ENCODE peak calls at places on chromosome 1, in five cellular contexts. X is fibroblast of pulmonary artery, R is pancreas, L is GM13976, H is skeletal muscle cell. B is an unnamed sample.

GRCh38 chr1:231236131-231236571 is 4.9 kb upstream of the GNPAT start:
- DNase-seq in X (no peak), H (peak; percentile 16), L (no peak), R (no peak), B (no peak)

GRCh38 chr1:46735708-46736324 is 16.9 kb upstream of the EFCAB14 start:
- DNase-seq in R (no peak), L (peak; percentile 37), X (peak; percentile 82), H (no peak), B (peak; percentile 87)

GRCh38 chr1:117114816-117115215 is 6.7 kb downstream of the TRIM45 start:
- DNase-seq in H (no peak), X (no peak), L (no peak), R (no peak), B (no peak)

GRCh38 chr1:226223157-226223785 is at the start of gene MIXL1:
- DNase-seq in R (no peak), H (no peak), X (no peak), L (peak; percentile 47), B (peak; percentile 34)

GRCh38 chr1:154760469-154760933 is 109.6 kb downstream of the KCNN3 start:
- DNase-seq in R (peak; percentile 91), H (no peak), X (peak; percentile 10), L (peak; percentile 91), B (peak; percentile 54)

GRCh38 chr1:196180847-196181593 is 427.2 kb downstream of the KCNT2 start:
- DNase-seq in R (no peak), L (no peak), X (peak; percentile 97), H (peak; percentile 96), B (peak; percentile 68)

GRCh38 chr1:200240655-200241054 is 169.2 kb downstream of the ZNF281 start:
- DNase-seq in H (no peak), X (peak; percentile 7), R (no peak), L (no peak), B (no peak)

GRCh38 chr1:181159451-181160151 is 71.1 kb downstream of the IER5 start:
- DNase-seq in X (peak; percentile 83), R (no peak), L (no peak), H (no peak), B (peak; percentile 66)